ENCODE peak calls at places on chromosomes 11 and 22, in four cellular contexts. P is MM.1S, N is PC-3, I is GM23338. V is an unnamed sample.

GRCh38 chr11:95792700-95793099 is 2.4 kb downstream of the CEP57 start:
- DNase-seq in P (no peak), N (no peak), I (no peak), V (no peak)

GRCh38 chr11:102287963-102288744 is 29.1 kb upstream of the BIRC3 start:
- DNase-seq in P (peak; percentile 71), N (peak; percentile 96), I (peak; percentile 88), V (peak; percentile 86)

GRCh38 chr11:10387209-10388083 is 67.6 kb upstream of the AMPD3 start:
- DNase-seq in P (no peak), N (peak; percentile 53), I (no peak), V (no peak)

GRCh38 chr11:65885231-65885630 is 3.0 kb downstream of the FIBP start:
- DNase-seq in P (no peak), N (no peak), I (no peak), V (no peak)

GRCh38 chr22:36365020-36365411 is 22.8 kb downstream of the MYH9 start:
- DNase-seq in P (no peak), N (peak; percentile 89), I (no peak), V (no peak)

GRCh38 chr22:36330127-36330526 is 57.6 kb downstream of the MYH9 start:
- DNase-seq in P (no peak), N (no peak), I (no peak), V (no peak)

GRCh38 chr11:129932385-129933067 is 37.1 kb upstream of the NFRKB start:
- DNase-seq in P (no peak), N (peak; percentile 28), I (no peak), V (no peak)

GRCh38 chr22:31750365-31751284 is 693 bp upstream of the PRR14L start:
- DNase-seq in P (no peak), N (no peak), I (no peak), V (peak; percentile 22)

GRCh38 chr11:62075438-62075837 is 48.4 kb upstream of the INCENP start:
- DNase-seq in P (no peak), N (no peak), I (no peak), V (no peak)

GRCh38 chr11:96538104-96538503 is 148.3 kb downstream of the JRKL start:
- DNase-seq in P (peak; percentile 75), N (no peak), I (no peak), V (no peak)

GRCh38 chr11:119896387-119897045 is 167.5 kb upstream of the NECTIN1 start:
- DNase-seq in P (peak; percentile 64), N (no peak), I (no peak), V (no peak)

GRCh38 chr11:7511405-7511804 is 2.4 kb upstream of the PPFIBP2 start:
- DNase-seq in P (peak; percentile 82), N (no peak), I (no peak), V (peak; percentile 64)

GRCh38 chr11:117239295-117239694 is 6.8 kb downstream of the RNF214 start:
- DNase-seq in P (no peak), N (peak; percentile 96), I (no peak), V (no peak)

GRCh38 chr22:42236268-42236667 is 34.2 kb downstream of the TCF20 start:
- DNase-seq in P (no peak), N (no peak), I (peak; percentile 45), V (no peak)

GRCh38 chr11:60914620-60915249 is 777 bp downstream of the TMEM109 start:
- DNase-seq in P (peak; percentile 51), N (peak; percentile 48), I (peak; percentile 36), V (peak; percentile 54)

GRCh38 chr11:78261869-78262637 is 73.3 kb downstream of the USP35 start:
- DNase-seq in P (no peak), N (no peak), I (no peak), V (no peak)

GRCh38 chr11:47912843-47913437 is 64.8 kb upstream of the NUP160 start:
- DNase-seq in P (no peak), N (no peak), I (no peak), V (no peak)

GRCh38 chr11:72975778-72976520 is 161.7 kb downstream of the ATG16L2 start:
- DNase-seq in P (no peak), N (peak; percentile 85), I (no peak), V (no peak)

GRCh38 chr22:22137891-22138290 is 106.7 kb upstream of the VPREB1 start:
- DNase-seq in P (no peak), N (no peak), I (no peak), V (no peak)

GRCh38 chr22:36778020-36778419 is 2.1 kb upstream of the IFT27 start:
- DNase-seq in P (no peak), N (no peak), I (no peak), V (no peak)

GRCh38 chr11:2927851-2928604 is 1.2 kb downstream of the PHLDA2 start:
- DNase-seq in P (no peak), N (peak; percentile 41), I (no peak), V (no peak)

GRCh38 chr11:59981106-59981770 is 17.4 kb downstream of the OOSP4A start:
- DNase-seq in P (no peak), N (no peak), I (no peak), V (no peak)

GRCh38 chr11:118172356-118172755 is 4.1 kb downstream of the SCN2B start:
- DNase-seq in P (no peak), N (no peak), I (no peak), V (no peak)

DNA sequence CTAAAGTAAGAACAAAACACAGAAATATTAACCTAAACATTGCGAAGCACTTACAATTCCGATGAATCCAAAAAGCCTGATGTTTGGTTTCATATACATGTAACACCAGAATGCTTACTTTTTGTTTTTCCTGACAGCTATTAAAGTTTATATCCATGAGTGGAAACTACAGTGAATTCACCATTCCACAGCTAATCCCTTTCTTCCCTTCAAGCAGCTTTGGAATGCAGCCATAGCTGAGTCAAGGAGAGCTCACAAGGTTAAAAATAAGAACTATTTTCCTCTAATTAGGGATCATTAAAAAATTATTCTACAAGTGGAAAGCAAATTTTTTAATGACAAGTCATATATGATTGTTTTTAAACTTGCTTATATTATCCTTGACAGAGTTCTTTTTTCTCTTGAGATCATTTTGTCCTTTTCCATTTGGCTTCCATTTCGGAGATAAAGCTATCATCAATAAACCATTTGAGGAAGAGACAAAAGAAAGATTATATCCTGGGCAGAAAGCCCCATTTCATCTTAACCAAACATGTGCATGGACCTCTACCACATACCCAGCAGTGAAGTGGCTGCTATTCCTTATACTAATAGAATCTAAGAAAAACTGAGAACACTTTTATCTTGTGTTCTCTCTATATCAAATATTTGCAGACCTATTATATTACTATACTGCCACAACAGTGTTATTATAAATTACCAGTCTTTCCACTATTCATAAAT is 19.7 kb upstream of the FIBIN start:
- DNase-seq in P (no peak), N (no peak), I (no peak), V (no peak)
- TF ChIP-seq EZH2phosphoT487 in P (no peak), N (no peak), I (no peak), V (no peak)

DNA sequence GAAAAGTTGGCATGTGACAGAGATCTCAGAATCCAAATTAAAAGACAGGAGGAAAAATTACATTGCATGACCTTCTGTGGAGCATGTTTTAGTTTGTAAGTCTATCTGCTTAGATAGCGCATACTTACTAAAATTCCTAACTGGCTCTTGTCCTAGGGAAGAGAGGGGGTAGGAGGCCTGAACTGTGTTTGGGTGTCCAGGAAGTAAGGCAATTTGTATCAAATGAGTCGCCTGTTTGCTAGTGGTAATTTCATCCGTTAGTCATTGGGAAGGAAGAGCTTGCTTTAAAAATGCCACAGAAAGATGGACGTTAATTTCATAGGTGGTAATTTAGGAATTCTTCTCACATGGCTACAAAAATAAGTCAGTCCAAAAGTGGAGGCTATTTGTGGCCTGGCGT is 18.5 kb downstream of the GRK3 start:
- DNase-seq in P (no peak), N (no peak), I (no peak), V (no peak)
- H3K9me2 ChIP-seq in P (no peaks in the 10 kb centered on the region), N (no peaks in the 10 kb centered on the region), I (no peaks in the 10 kb centered on the region), V (no peaks in the 10 kb centered on the region)

GRCh38 chr22:23204125-23204488 is 23.8 kb downstream of the BCR start:
- DNase-seq in P (no peak), N (no peak), I (no peak), V (no peak)

GRCh38 chr22:23203452-23204124 is 23.3 kb downstream of the BCR start:
- DNase-seq in P (no peak), N (no peak), I (no peak), V (no peak)

GRCh38 chr22:23202812-23203451 is 22.6 kb downstream of the BCR start:
- DNase-seq in P (no peak), N (no peak), I (no peak), V (no peak)

GRCh38 chr22:23205330-23205729 is 25.0 kb downstream of the BCR start:
- DNase-seq in P (no peak), N (no peak), I (no peak), V (no peak)

GRCh38 chr22:23204541-23205157 is 24.3 kb downstream of the BCR start:
- DNase-seq in P (no peak), N (no peak), I (no peak), V (no peak)
- TF ChIP-seq EZH2phosphoT487 in P (no peak), N (no peak), I (no peak), V (no peak)

GRCh38 chr22:40313007-40313406 is 33.3 kb upstream of the ADSL start:
- DNase-seq in P (no peak), N (no peak), I (no peak), V (no peak)

GRCh38 chr22:40310081-40310770 is 36.1 kb upstream of the ADSL start:
- DNase-seq in P (no peak), N (no peak), I (no peak), V (no peak)

GRCh38 chr22:40310771-40311120 is 35.6 kb upstream of the ADSL start:
- DNase-seq in P (no peak), N (no peak), I (no peak), V (no peak)

GRCh38 chr22:40308999-40309578 is 37.2 kb upstream of the ADSL start:
- DNase-seq in P (no peak), N (no peak), I (no peak), V (no peak)

GRCh38 chr22:40312050-40312449 is 34.2 kb upstream of the ADSL start:
- DNase-seq in P (no peak), N (no peak), I (no peak), V (no peak)
- H3K9me2 ChIP-seq in P (no peaks in the 10 kb centered on the region), N (no peaks in the 10 kb centered on the region), I (no peaks in the 10 kb centered on the region), V (no peaks in the 10 kb centered on the region)

DNA sequence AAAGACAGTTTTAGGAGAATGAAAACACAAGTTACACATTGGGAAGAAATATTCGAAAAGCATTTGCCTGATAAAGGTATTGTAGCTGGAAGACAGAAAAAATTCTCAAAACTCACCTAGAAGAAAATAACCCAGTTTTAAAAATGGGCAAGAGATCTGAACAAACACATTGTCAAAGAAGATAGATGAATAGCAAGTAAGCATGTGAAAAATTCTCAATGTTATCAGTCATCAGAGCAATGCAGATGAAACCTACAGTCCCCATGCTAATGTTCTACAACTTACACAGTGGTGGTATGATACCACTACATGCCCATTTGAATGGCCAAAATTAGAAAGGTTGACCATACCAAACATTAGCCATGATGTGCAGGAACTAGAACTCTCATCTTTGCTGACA is 29.4 kb downstream of the PPARA start:
- DNase-seq in P (no peak), N (no peak), I (no peak), V (no peak)
- TF ChIP-seq EZH2phosphoT487 in P (no peak), N (no peak), I (no peak), V (no peak)

DNA sequence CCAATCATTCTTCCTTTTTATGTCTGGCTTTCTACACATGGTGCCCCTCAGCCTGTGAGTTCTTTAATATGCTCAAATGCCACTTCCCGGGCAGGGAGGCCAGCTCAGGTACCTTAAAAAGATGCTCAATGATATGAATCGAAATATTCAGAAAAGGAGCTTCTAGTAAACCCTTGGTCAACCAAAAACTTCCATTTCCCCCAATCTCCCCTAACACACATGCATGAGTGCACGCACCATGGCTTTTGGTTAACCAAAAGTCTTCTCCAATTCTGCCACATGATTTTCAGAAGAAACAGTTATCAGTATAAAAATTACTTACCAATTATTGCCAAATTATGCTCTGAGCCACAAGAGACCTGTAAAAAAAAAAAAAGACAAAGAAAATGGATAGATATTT is 135.0 kb downstream of the SERGEF start:
- DNase-seq in P (no peak), N (no peak), I (no peak), V (no peak)
- H3K9me2 ChIP-seq in P (no peaks in the 10 kb centered on the region), N (no peaks in the 10 kb centered on the region), I (no peaks in the 10 kb centered on the region), V (no peaks in the 10 kb centered on the region)

V was measured in OCI-LY7.